ENCODE peak calls at places on chromosomes 13 and 19, in eight cellular contexts. One of them, this sample, is unnamed.

GRCh38 chr13:111977184-111977516 is 89.8 kb upstream of the SOX1 start:
- DNase-seq in NCI-H1417: no peak
- DNase-seq in NAMALWA: no peak
- DNase-seq in effector memory CD8-positive, alpha-beta T cell: no peak
- DNase-seq in caudate nucleus: no peak
- DNase-seq in BJ: no peak
- DNase-seq in stimulated activated CD8-positive, alpha-beta memory T cell treated with anti-CD3 and anti-CD28 coated beads, Interleukin-7, amount 100 ng/mL, for 4 hours: no peak
- DNase-seq in choroid plexus epithelial cell: no peak
- DNase-seq in this sample: no peak

GRCh38 chr13:39415403-39415802 is 187.6 kb downstream of the LHFPL6 start:
- DNase-seq in NAMALWA: peak; percentile 61
- DNase-seq in choroid plexus epithelial cell: peak; percentile 72
- DNase-seq in effector memory CD8-positive, alpha-beta T cell: no peak
- DNase-seq in stimulated activated CD8-positive, alpha-beta memory T cell treated with anti-CD3 and anti-CD28 coated beads, Interleukin-7, amount 100 ng/mL, for 4 hours: no peak
- DNase-seq in BJ: no peak
- DNase-seq in NCI-H1417: peak; percentile 1
- DNase-seq in caudate nucleus: peak; percentile 9
- DNase-seq in this sample: no peak

GRCh38 chr19:3986260-3987041 is 1.2 kb upstream of the EEF2 start:
- DNase-seq in stimulated activated CD8-positive, alpha-beta memory T cell treated with anti-CD3 and anti-CD28 coated beads, Interleukin-7, amount 100 ng/mL, for 4 hours: peak; percentile 28
- DNase-seq in caudate nucleus: peak; percentile 36
- DNase-seq in NCI-H1417: peak; percentile 85
- DNase-seq in choroid plexus epithelial cell: peak; percentile 89
- DNase-seq in NAMALWA: peak; percentile 93
- DNase-seq in effector memory CD8-positive, alpha-beta T cell: peak; percentile 57
- DNase-seq in BJ: no peak
- DNase-seq in this sample: peak; percentile 71

GRCh38 chr19:17972230-17972629 is 5.3 kb downstream of the KCNN1 start:
- DNase-seq in stimulated activated CD8-positive, alpha-beta memory T cell treated with anti-CD3 and anti-CD28 coated beads, Interleukin-7, amount 100 ng/mL, for 4 hours: no peak
- DNase-seq in effector memory CD8-positive, alpha-beta T cell: no peak
- DNase-seq in NCI-H1417: no peak
- DNase-seq in caudate nucleus: no peak
- DNase-seq in choroid plexus epithelial cell: no peak
- DNase-seq in NAMALWA: peak; percentile 27
- DNase-seq in BJ: no peak
- DNase-seq in this sample: no peak

GRCh38 chr13:73572824-73573223 is 514.0 kb downstream of the KLF5 start:
- DNase-seq in stimulated activated CD8-positive, alpha-beta memory T cell treated with anti-CD3 and anti-CD28 coated beads, Interleukin-7, amount 100 ng/mL, for 4 hours: no peak
- DNase-seq in caudate nucleus: no peak
- DNase-seq in NCI-H1417: no peak
- DNase-seq in effector memory CD8-positive, alpha-beta T cell: no peak
- DNase-seq in BJ: no peak
- DNase-seq in NAMALWA: no peak
- DNase-seq in choroid plexus epithelial cell: no peak
- DNase-seq in this sample: no peak

GRCh38 chr19:18637644-18638630 is 1.1 kb downstream of the KLHL26 start:
- DNase-seq in caudate nucleus: peak; percentile 41
- DNase-seq in stimulated activated CD8-positive, alpha-beta memory T cell treated with anti-CD3 and anti-CD28 coated beads, Interleukin-7, amount 100 ng/mL, for 4 hours: no peak
- DNase-seq in NCI-H1417: peak; percentile 27
- DNase-seq in effector memory CD8-positive, alpha-beta T cell: no peak
- DNase-seq in choroid plexus epithelial cell: no peak
- DNase-seq in BJ: no peak
- DNase-seq in NAMALWA: no peak
- DNase-seq in this sample: no peak

GRCh38 chr13:79475569-79475968 is 5.4 kb upstream of the NDFIP2 start:
- DNase-seq in effector memory CD8-positive, alpha-beta T cell: no peak
- DNase-seq in NCI-H1417: no peak
- DNase-seq in BJ: no peak
- DNase-seq in choroid plexus epithelial cell: no peak
- DNase-seq in NAMALWA: no peak
- DNase-seq in stimulated activated CD8-positive, alpha-beta memory T cell treated with anti-CD3 and anti-CD28 coated beads, Interleukin-7, amount 100 ng/mL, for 4 hours: no peak
- DNase-seq in caudate nucleus: no peak
- DNase-seq in this sample: no peak

GRCh38 chr13:110265682-110266430 is 41.1 kb downstream of the COL4A1 start:
- DNase-seq in stimulated activated CD8-positive, alpha-beta memory T cell treated with anti-CD3 and anti-CD28 coated beads, Interleukin-7, amount 100 ng/mL, for 4 hours: no peak
- DNase-seq in NAMALWA: no peak
- DNase-seq in NCI-H1417: no peak
- DNase-seq in choroid plexus epithelial cell: no peak
- DNase-seq in caudate nucleus: no peak
- DNase-seq in effector memory CD8-positive, alpha-beta T cell: no peak
- DNase-seq in BJ: no peak
- DNase-seq in this sample: no peak

GRCh38 chr13:73228546-73228945 is 169.7 kb downstream of the KLF5 start:
- DNase-seq in NCI-H1417: no peak
- DNase-seq in choroid plexus epithelial cell: peak; percentile 54
- DNase-seq in BJ: no peak
- DNase-seq in caudate nucleus: no peak
- DNase-seq in effector memory CD8-positive, alpha-beta T cell: peak; percentile 5
- DNase-seq in stimulated activated CD8-positive, alpha-beta memory T cell treated with anti-CD3 and anti-CD28 coated beads, Interleukin-7, amount 100 ng/mL, for 4 hours: no peak
- DNase-seq in NAMALWA: peak; percentile 8
- DNase-seq in this sample: no peak

GRCh38 chr19:15251749-15252397 is 19.6 kb upstream of the EPHX3 start:
- DNase-seq in stimulated activated CD8-positive, alpha-beta memory T cell treated with anti-CD3 and anti-CD28 coated beads, Interleukin-7, amount 100 ng/mL, for 4 hours: no peak
- DNase-seq in choroid plexus epithelial cell: peak; percentile 97
- DNase-seq in caudate nucleus: no peak
- DNase-seq in NCI-H1417: no peak
- DNase-seq in NAMALWA: no peak
- DNase-seq in effector memory CD8-positive, alpha-beta T cell: no peak
- DNase-seq in BJ: peak; percentile 75
- DNase-seq in this sample: no peak

GRCh38 chr19:10334340-10335148 is 1.2 kb upstream of the RAVER1 start:
- DNase-seq in caudate nucleus: peak; percentile 49
- DNase-seq in effector memory CD8-positive, alpha-beta T cell: no peak
- DNase-seq in stimulated activated CD8-positive, alpha-beta memory T cell treated with anti-CD3 and anti-CD28 coated beads, Interleukin-7, amount 100 ng/mL, for 4 hours: no peak
- DNase-seq in NCI-H1417: peak; percentile 17
- DNase-seq in BJ: peak; percentile 81
- DNase-seq in NAMALWA: peak; percentile 77
- DNase-seq in choroid plexus epithelial cell: peak; percentile 97
- DNase-seq in this sample: peak; percentile 84

GRCh38 chr13:101919541-101920306 is 467.2 kb downstream of the ITGBL1 start:
- DNase-seq in stimulated activated CD8-positive, alpha-beta memory T cell treated with anti-CD3 and anti-CD28 coated beads, Interleukin-7, amount 100 ng/mL, for 4 hours: no peak
- DNase-seq in caudate nucleus: no peak
- DNase-seq in NAMALWA: no peak
- DNase-seq in effector memory CD8-positive, alpha-beta T cell: no peak
- DNase-seq in BJ: no peak
- DNase-seq in NCI-H1417: peak; percentile 92
- DNase-seq in choroid plexus epithelial cell: peak; percentile 61
- DNase-seq in this sample: no peak

GRCh38 chr19:55354698-55355212 is at the start of gene COX6B2:
- DNase-seq in choroid plexus epithelial cell: no peak
- DNase-seq in caudate nucleus: no peak
- DNase-seq in stimulated activated CD8-positive, alpha-beta memory T cell treated with anti-CD3 and anti-CD28 coated beads, Interleukin-7, amount 100 ng/mL, for 4 hours: no peak
- DNase-seq in BJ: no peak
- DNase-seq in NCI-H1417: no peak
- DNase-seq in effector memory CD8-positive, alpha-beta T cell: no peak
- DNase-seq in NAMALWA: no peak
- DNase-seq in this sample: no peak

GRCh38 chr13:110643768-110644421 is 28.6 kb downstream of the NAXD start:
- DNase-seq in choroid plexus epithelial cell: no peak
- DNase-seq in NCI-H1417: no peak
- DNase-seq in caudate nucleus: no peak
- DNase-seq in NAMALWA: no peak
- DNase-seq in stimulated activated CD8-positive, alpha-beta memory T cell treated with anti-CD3 and anti-CD28 coated beads, Interleukin-7, amount 100 ng/mL, for 4 hours: no peak
- DNase-seq in effector memory CD8-positive, alpha-beta T cell: no peak
- DNase-seq in BJ: no peak
- DNase-seq in this sample: no peak

GRCh38 chr13:78121459-78122348 is 203.1 kb upstream of the EDNRB start:
- DNase-seq in BJ: no peak
- DNase-seq in NCI-H1417: peak; percentile 31
- DNase-seq in effector memory CD8-positive, alpha-beta T cell: peak; percentile 27
- DNase-seq in caudate nucleus: no peak
- DNase-seq in stimulated activated CD8-positive, alpha-beta memory T cell treated with anti-CD3 and anti-CD28 coated beads, Interleukin-7, amount 100 ng/mL, for 4 hours: peak; percentile 1
- DNase-seq in NAMALWA: peak; percentile 82
- DNase-seq in choroid plexus epithelial cell: peak; percentile 83
- DNase-seq in this sample: peak; percentile 11

GRCh38 chr19:37329686-37330085 is 41.2 kb upstream of the ZNF527 start:
- DNase-seq in effector memory CD8-positive, alpha-beta T cell: no peak
- DNase-seq in BJ: no peak
- DNase-seq in choroid plexus epithelial cell: peak; percentile 17
- DNase-seq in NCI-H1417: no peak
- DNase-seq in stimulated activated CD8-positive, alpha-beta memory T cell treated with anti-CD3 and anti-CD28 coated beads, Interleukin-7, amount 100 ng/mL, for 4 hours: no peak
- DNase-seq in caudate nucleus: no peak
- DNase-seq in NAMALWA: peak; percentile 9
- DNase-seq in this sample: no peak

GRCh38 chr19:39405930-39406655 is 554 bp upstream of the ZFP36 start:
- DNase-seq in stimulated activated CD8-positive, alpha-beta memory T cell treated with anti-CD3 and anti-CD28 coated beads, Interleukin-7, amount 100 ng/mL, for 4 hours: peak; percentile 87
- DNase-seq in choroid plexus epithelial cell: peak; percentile 44
- DNase-seq in effector memory CD8-positive, alpha-beta T cell: peak; percentile 78
- DNase-seq in NCI-H1417: no peak
- DNase-seq in caudate nucleus: no peak
- DNase-seq in BJ: no peak
- DNase-seq in NAMALWA: peak; percentile 84
- DNase-seq in this sample: no peak

GRCh38 chr13:87855553-87855952 is 184.4 kb downstream of the SLITRK5 start:
- DNase-seq in BJ: no peak
- DNase-seq in NCI-H1417: no peak
- DNase-seq in stimulated activated CD8-positive, alpha-beta memory T cell treated with anti-CD3 and anti-CD28 coated beads, Interleukin-7, amount 100 ng/mL, for 4 hours: no peak
- DNase-seq in caudate nucleus: no peak
- DNase-seq in effector memory CD8-positive, alpha-beta T cell: no peak
- DNase-seq in choroid plexus epithelial cell: no peak
- DNase-seq in NAMALWA: no peak
- DNase-seq in this sample: no peak

GRCh38 chr13:48322294-48322693 is 18.7 kb downstream of the RB1 start:
- DNase-seq in BJ: no peak
- DNase-seq in NCI-H1417: no peak
- DNase-seq in choroid plexus epithelial cell: no peak
- DNase-seq in stimulated activated CD8-positive, alpha-beta memory T cell treated with anti-CD3 and anti-CD28 coated beads, Interleukin-7, amount 100 ng/mL, for 4 hours: no peak
- DNase-seq in caudate nucleus: no peak
- DNase-seq in effector memory CD8-positive, alpha-beta T cell: no peak
- DNase-seq in NAMALWA: no peak
- DNase-seq in this sample: no peak

GRCh38 chr19:48842744-48843162 is 6.5 kb upstream of the HSD17B14 start:
- DNase-seq in effector memory CD8-positive, alpha-beta T cell: peak; percentile 61
- DNase-seq in NAMALWA: peak; percentile 82
- DNase-seq in stimulated activated CD8-positive, alpha-beta memory T cell treated with anti-CD3 and anti-CD28 coated beads, Interleukin-7, amount 100 ng/mL, for 4 hours: no peak
- DNase-seq in choroid plexus epithelial cell: peak; percentile 63
- DNase-seq in caudate nucleus: no peak
- DNase-seq in NCI-H1417: peak; percentile 54
- DNase-seq in BJ: no peak
- DNase-seq in this sample: peak; percentile 36

GRCh38 chr13:33637978-33638743 is 179.8 kb upstream of the RFC3 start:
- DNase-seq in stimulated activated CD8-positive, alpha-beta memory T cell treated with anti-CD3 and anti-CD28 coated beads, Interleukin-7, amount 100 ng/mL, for 4 hours: no peak
- DNase-seq in BJ: no peak
- DNase-seq in caudate nucleus: no peak
- DNase-seq in NCI-H1417: no peak
- DNase-seq in effector memory CD8-positive, alpha-beta T cell: no peak
- DNase-seq in NAMALWA: no peak
- DNase-seq in choroid plexus epithelial cell: peak; percentile 41
- DNase-seq in this sample: no peak

GRCh38 chr19:48991823-48992570 is 1.1 kb downstream of the GYS1 start:
- DNase-seq in BJ: no peak
- DNase-seq in stimulated activated CD8-positive, alpha-beta memory T cell treated with anti-CD3 and anti-CD28 coated beads, Interleukin-7, amount 100 ng/mL, for 4 hours: no peak
- DNase-seq in NAMALWA: no peak
- DNase-seq in choroid plexus epithelial cell: peak; percentile 91
- DNase-seq in effector memory CD8-positive, alpha-beta T cell: no peak
- DNase-seq in caudate nucleus: peak; percentile 15
- DNase-seq in NCI-H1417: no peak
- DNase-seq in this sample: peak; percentile 38

GRCh38 chr19:38196245-38196837 is 27.7 kb downstream of the DPF1 start:
- DNase-seq in NCI-H1417: no peak
- DNase-seq in stimulated activated CD8-positive, alpha-beta memory T cell treated with anti-CD3 and anti-CD28 coated beads, Interleukin-7, amount 100 ng/mL, for 4 hours: no peak
- DNase-seq in BJ: no peak
- DNase-seq in effector memory CD8-positive, alpha-beta T cell: no peak
- DNase-seq in NAMALWA: no peak
- DNase-seq in choroid plexus epithelial cell: no peak
- DNase-seq in caudate nucleus: no peak
- DNase-seq in this sample: no peak

GRCh38 chr13:49643003-49643651 is 14.8 kb downstream of the ARL11 start:
- DNase-seq in NCI-H1417: no peak
- DNase-seq in effector memory CD8-positive, alpha-beta T cell: no peak
- DNase-seq in stimulated activated CD8-positive, alpha-beta memory T cell treated with anti-CD3 and anti-CD28 coated beads, Interleukin-7, amount 100 ng/mL, for 4 hours: no peak
- DNase-seq in caudate nucleus: no peak
- DNase-seq in NAMALWA: peak; percentile 76
- DNase-seq in BJ: no peak
- DNase-seq in choroid plexus epithelial cell: no peak
- DNase-seq in this sample: no peak